ENCODE peak calls at places on chromosomes 1 and 21, in seven cellular contexts. One of them, this sample, is unnamed.

GRCh38 chr21:44090332-44090731 is 16.9 kb upstream of the PWP2 start:
- DNase-seq in NCI-H1694: no peak
- DNase-seq in NCI-H2171 treated with DMSO at 0.1 percent for 48 hours: no peak
- DNase-seq in brain microvascular endothelial cell: no peak
- DNase-seq in HEK293T: no peak
- DNase-seq in NCI-H460: no peak
- DNase-seq in substantia nigra: no peak
- DNase-seq in this sample: no peak

GRCh38 chr21:22710725-22711124 is 1712.5 kb downstream of the NCAM2 start:
- DNase-seq in NCI-H1694: no peak
- DNase-seq in NCI-H2171 treated with DMSO at 0.1 percent for 48 hours: no peak
- DNase-seq in brain microvascular endothelial cell: no peak
- DNase-seq in HEK293T: no peak
- DNase-seq in NCI-H460: no peak
- DNase-seq in substantia nigra: no peak
- DNase-seq in this sample: no peak

GRCh38 chr1:16617778-16618580 is 4.6 kb upstream of the NBPF1 start:
- DNase-seq in NCI-H1694: no peak
- DNase-seq in NCI-H2171 treated with DMSO at 0.1 percent for 48 hours: no peak
- DNase-seq in brain microvascular endothelial cell: no peak
- DNase-seq in HEK293T: no peak
- DNase-seq in NCI-H460: no peak
- DNase-seq in substantia nigra: no peak
- DNase-seq in this sample: peak

GRCh38 chr1:11753555-11754208 is 8.3 kb upstream of the C1orf167 start:
- DNase-seq in NCI-H1694: no peak
- DNase-seq in NCI-H2171 treated with DMSO at 0.1 percent for 48 hours: no peak
- DNase-seq in brain microvascular endothelial cell: peak
- DNase-seq in HEK293T: no peak
- DNase-seq in NCI-H460: no peak
- DNase-seq in substantia nigra: no peak
- DNase-seq in this sample: no peak

GRCh38 chr21:28811860-28812259 is 180.8 kb downstream of the LTN1 start:
- DNase-seq in NCI-H1694: no peak
- DNase-seq in NCI-H2171 treated with DMSO at 0.1 percent for 48 hours: no peak
- DNase-seq in brain microvascular endothelial cell: no peak
- DNase-seq in HEK293T: no peak
- DNase-seq in NCI-H460: no peak
- DNase-seq in substantia nigra: no peak
- DNase-seq in this sample: no peak

GRCh38 chr1:223429821-223430220 is 36.6 kb downstream of the CCDC185 start:
- DNase-seq in NCI-H1694: no peak
- DNase-seq in NCI-H2171 treated with DMSO at 0.1 percent for 48 hours: no peak
- DNase-seq in brain microvascular endothelial cell: no peak
- DNase-seq in HEK293T: no peak
- DNase-seq in NCI-H460: no peak
- DNase-seq in substantia nigra: no peak
- DNase-seq in this sample: no peak

GRCh38 chr1:21318714-21319159 is 28.5 kb upstream of the ECE1 start:
- DNase-seq in NCI-H1694: no peak
- DNase-seq in NCI-H2171 treated with DMSO at 0.1 percent for 48 hours: peak
- DNase-seq in brain microvascular endothelial cell: peak
- DNase-seq in HEK293T: peak
- DNase-seq in NCI-H460: peak
- DNase-seq in substantia nigra: peak
- DNase-seq in this sample: no peak

GRCh38 chr1:218686258-218686657 is 341.1 kb downstream of the TGFB2 start:
- DNase-seq in NCI-H1694: no peak
- DNase-seq in NCI-H2171 treated with DMSO at 0.1 percent for 48 hours: no peak
- DNase-seq in brain microvascular endothelial cell: peak
- DNase-seq in HEK293T: no peak
- DNase-seq in NCI-H460: no peak
- DNase-seq in substantia nigra: no peak
- DNase-seq in this sample: no peak

This sample was measured in frontal cortex.